ENCODE peak calls at places on chromosomes 1 and 21, in four cellular contexts. Q is AG04450, X is upper lobe of right lung, I is colonic mucosa. F is an unnamed sample.

GRCh38 chr1:207001492-207002245 is 30.9 kb downstream of the C1orf116 start:
- DNase-seq in Q (no peak), X (no peak), I (peak), F (no peak)

GRCh38 chr1:91015794-91016550 is 5.9 kb downstream of the ZNF644 start:
- DNase-seq in Q (no peak), X (no peak), I (no peak), F (no peak)

GRCh38 chr21:28256420-28256831 is 736.3 kb downstream of the LTN1 start:
- DNase-seq in Q (no peak), X (no peak), I (no peak), F (no peak)

GRCh38 chr1:33030575-33030974 is 6.1 kb downstream of the AK2 start:
- DNase-seq in Q (no peak), X (no peak), I (no peak), F (no peak)

GRCh38 chr1:240086726-240087125 is 5.0 kb upstream of the FMN2 start:
- DNase-seq in Q (no peak), X (no peak), I (no peak), F (no peak)

GRCh38 chr1:203081465-203082355 is 4.1 kb downstream of the MYOG start:
- DNase-seq in Q (no peak), X (no peak), I (no peak), F (peak)

GRCh38 chr1:218494449-218494852 is 149.3 kb downstream of the TGFB2 start:
- DNase-seq in Q (no peak), X (no peak), I (no peak), F (no peak)

GRCh38 chr1:230807551-230808267 is 60.5 kb downstream of the CAPN9 start:
- DNase-seq in Q (no peak), X (no peak), I (no peak), F (peak)

GRCh38 chr1:11906870-11907269 is 19.4 kb downstream of the KIAA2013 start:
- DNase-seq in Q (no peak), X (no peak), I (no peak), F (no peak)

GRCh38 chr1:206634365-206635079 is 814 bp upstream of the DYRK3 start:
- DNase-seq in Q (peak), X (peak), I (peak), F (peak)

GRCh38 chr21:45479691-45480675 is 62.3 kb downstream of the SLC19A1 start:
- DNase-seq in Q (no peak), X (no peak), I (no peak), F (no peak)

GRCh38 chr1:93171549-93172050 is 8.6 kb downstream of the TMED5 start:
- DNase-seq in Q (no peak), X (no peak), I (no peak), F (no peak)

GRCh38 chr1:22121421-22121911 is 21.4 kb downstream of the WNT4 start:
- DNase-seq in Q (no peak), X (no peak), I (no peak), F (no peak)

GRCh38 chr1:51518033-51518729 is 885 bp downstream of the EPS15 start:
- DNase-seq in Q (no peak), X (peak), I (peak), F (peak)

GRCh38 chr1:114479134-114479533 is 31.9 kb downstream of the TRIM33 start:
- DNase-seq in Q (no peak), X (no peak), I (no peak), F (no peak)

GRCh38 chr1:177255411-177255810 is 84.7 kb downstream of the BRINP2 start:
- DNase-seq in Q (no peak), X (no peak), I (no peak), F (no peak)

GRCh38 chr1:8510041-8510823 is 192.3 kb downstream of the SLC45A1 start:
- DNase-seq in Q (peak), X (no peak), I (no peak), F (no peak)

GRCh38 chr21:45432575-45433255 is 27.8 kb downstream of the COL18A1 start:
- DNase-seq in Q (no peak), X (no peak), I (no peak), F (no peak)

GRCh38 chr21:39103689-39104088 is 79.6 kb downstream of the PSMG1 start:
- DNase-seq in Q (no peak), X (no peak), I (no peak), F (peak)

GRCh38 chr1:9905010-9905409 is 5.1 kb downstream of the CTNNBIP1 start:
- DNase-seq in Q (no peak), X (no peak), I (no peak), F (no peak)

GRCh38 chr1:227273557-227273956 is 44.7 kb downstream of the CDC42BPA start:
- DNase-seq in Q (no peak), X (no peak), I (peak), F (no peak)

GRCh38 chr1:30822966-30823581 is 65.5 kb upstream of the LAPTM5 start:
- DNase-seq in Q (no peak), X (no peak), I (no peak), F (no peak)

GRCh38 chr1:209402697-209403096 is 180.8 kb upstream of the CAMK1G start:
- DNase-seq in Q (no peak), X (no peak), I (no peak), F (peak)

GRCh38 chr1:25150998-25151397 is 81.3 kb downstream of the SYF2 start:
- DNase-seq in Q (no peak), X (no peak), I (no peak), F (no peak)

GRCh38 chr1:207815913-207816312 is 64.1 kb downstream of the CD46 start:
- DNase-seq in Q (no peak), X (no peak), I (no peak), F (no peak)

GRCh38 chr1:104163912-104164476 is 414.3 kb downstream of the AMY1C start:
- DNase-seq in Q (no peak), X (no peak), I (no peak), F (no peak)
- TF ChIP-seq CTCF in Q (no peak), X (no peak), I (no peak), F (no peak)

DNA sequence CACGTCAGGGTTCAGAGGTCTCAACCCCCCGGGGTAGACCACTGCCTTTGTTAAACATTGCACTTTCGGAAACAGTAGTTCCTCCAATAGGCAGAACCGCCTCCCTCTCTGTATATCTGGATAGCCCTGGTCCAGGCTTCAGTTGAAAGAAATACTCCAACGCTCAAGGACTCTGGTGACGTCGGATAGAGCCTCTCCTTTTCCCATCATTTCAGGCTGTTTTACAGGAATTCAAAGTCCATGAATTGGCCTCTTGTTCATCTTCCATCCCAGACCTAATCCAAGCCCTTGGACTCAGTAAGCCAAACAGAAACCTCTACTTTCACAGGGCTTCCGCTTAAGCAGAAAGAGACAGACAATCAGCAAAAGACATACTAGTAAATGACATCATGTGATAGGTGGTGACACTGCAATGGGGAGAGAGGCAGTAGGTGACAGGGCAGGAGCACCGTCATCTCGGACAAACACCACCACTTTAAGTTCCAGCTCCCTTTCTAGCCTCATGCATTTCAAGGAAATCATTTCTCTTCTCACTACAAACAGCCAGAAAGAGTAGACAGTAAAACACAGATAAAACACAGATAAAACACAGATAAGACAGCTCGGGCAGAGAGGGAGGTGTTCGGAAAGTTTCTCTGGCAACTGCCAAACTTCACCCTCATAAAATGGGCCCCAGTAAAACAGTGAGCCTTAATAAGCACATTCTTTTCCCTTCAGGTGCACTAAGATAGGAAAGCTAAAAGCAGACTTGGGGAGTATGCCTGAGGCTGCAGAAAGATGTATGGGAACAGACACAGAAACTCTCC is 2.3 kb upstream of the PLA2G2A start:
- DNase-seq in Q (no peak), X (no peak), I (peak), F (no peak)
- H3K27ac ChIP-seq in Q (no peak), X (no peak), I (peak), F (no peak)

DNA sequence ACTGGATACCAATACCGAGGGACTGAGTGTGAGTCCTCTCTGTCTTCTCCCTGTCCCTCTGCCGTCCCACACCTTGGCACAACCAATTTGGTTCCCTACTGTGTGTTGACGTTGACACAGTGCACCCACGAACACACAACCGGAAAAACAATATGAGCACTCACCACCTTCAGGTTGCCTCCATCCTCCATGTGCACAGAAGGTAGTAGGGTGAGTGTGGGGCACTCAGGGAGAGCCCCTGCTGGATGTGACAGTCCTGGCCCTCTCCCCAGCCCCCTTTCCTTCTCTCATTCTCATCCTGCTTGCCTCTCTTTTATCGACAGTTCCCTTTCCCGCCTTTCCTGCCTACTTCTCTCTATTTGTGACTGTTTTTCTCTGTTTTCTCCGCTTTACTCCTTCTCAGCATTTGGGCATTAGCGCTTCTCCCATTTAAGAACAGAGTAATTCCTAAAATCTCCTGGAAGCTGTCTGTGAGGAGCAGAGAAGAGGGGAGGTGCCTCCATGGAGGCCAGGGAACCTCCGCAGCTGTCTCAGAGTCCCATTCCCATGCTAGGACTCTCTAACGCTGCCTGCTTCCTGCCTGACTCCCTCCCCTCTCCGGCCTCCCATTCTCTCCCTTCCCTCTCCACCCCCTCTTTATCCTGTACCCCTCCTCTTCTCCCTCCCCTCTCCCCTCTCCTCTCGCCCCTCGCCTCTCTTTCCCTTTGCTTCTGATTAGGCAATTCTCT is 16.4 kb downstream of the CADM3 start:
- DNase-seq in Q (no peak), X (no peak), I (no peak), F (no peak)
- H3K4me3 ChIP-seq in Q (no peak), X (peak), I (no peak), F (peak)

DNA sequence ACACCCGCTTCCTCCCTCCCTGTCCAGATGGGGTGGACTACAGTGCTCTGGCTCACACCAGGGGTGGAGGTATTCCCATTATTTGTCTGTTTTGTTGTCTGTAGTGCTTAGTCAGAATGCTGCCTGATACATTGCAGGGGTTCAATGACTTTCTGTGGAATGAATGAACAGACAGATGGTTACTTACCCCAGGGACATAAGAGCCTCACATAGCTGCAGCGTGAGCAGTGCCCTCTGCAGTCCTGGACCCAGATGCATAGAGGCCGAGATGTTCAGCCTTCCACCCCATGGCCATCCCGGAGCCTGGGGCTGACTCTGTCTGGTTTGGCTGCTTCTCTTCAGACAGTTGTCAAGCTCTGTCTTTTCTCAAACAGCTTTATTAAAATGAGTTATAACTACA is 13.1 kb upstream of the F3 start:
- DNase-seq in Q (no peak), X (no peak), I (no peak), F (no peak)
- TF ChIP-seq CTCF in Q (no peak), X (no peak), I (no peak), F (no peak)

GRCh38 chr1:36482724-36483388 is at the start of gene CSF3R:
- DNase-seq in Q (no peak), X (peak), I (no peak), F (no peak)
- H3K27ac ChIP-seq in Q (no peak), X (peak), I (no peak), F (no peak)

DNA sequence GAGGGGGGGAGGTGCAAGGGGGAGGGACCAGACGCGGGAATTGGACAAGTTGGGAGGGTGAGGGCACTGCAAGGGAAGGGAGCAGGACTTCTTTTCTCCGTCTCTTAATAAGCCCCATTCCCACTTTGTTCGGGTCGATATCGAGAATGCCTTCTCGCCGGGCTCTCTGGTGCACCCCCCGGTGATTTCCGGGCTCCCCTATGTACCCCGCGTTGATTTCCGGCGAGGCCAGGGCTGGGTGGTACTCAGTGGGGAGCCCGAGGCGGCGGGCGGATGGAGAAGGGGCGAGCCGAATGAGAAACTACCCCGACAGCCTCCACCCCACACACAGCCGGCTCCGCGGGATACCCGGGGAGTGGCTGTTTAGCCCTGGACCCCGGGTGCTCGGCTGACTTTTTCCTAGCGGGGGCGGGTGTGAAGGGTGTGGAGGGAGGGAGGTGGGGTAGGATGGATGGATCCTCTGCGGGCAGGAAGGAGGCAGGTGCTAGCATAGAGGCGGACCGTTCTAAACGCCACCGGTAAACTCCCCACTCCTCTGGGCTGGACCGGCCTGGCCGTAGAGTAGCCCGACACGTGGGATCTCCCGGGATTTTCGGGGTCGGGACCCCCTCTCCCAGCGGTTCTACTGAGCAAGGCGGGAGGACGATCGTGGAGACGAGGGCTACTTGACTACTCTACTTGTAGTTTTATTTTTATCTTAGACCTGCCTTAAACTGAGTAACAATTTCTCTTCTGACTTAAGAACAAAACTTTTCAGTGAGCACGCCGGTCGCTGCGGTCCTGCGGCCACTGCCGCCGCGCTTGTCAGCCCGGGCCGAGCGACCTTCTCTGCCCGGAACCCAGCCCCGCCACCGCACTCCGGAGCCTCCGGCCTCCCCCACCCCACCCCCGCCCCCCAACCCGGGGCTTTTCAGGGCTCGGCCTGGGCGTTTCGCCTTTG is 1.0 kb downstream of the RNF220 start:
- DNase-seq in Q (no peak), X (no peak), I (no peak), F (peak)
- H3K4me3 ChIP-seq in Q (peak), X (peak), I (peak), F (peak)

DNA sequence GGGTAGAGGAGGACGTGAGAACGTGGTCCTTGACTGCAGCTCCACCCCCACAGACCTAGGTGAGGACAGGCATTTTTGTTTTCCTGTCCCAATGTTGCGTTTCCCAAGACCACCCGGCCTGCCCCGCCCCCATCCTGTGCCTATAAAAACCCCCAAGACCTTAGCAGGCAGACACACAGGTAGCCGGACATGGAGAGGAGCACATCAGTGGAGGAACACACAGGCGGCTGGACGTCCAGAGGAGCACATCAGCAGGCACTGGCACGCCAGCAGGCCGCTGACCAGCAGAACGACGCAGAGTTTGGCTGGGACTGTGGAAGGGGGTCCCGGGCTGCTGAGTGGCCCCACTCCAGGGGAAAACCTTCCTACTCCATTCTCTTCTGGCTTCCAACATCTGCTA is 12.7 kb upstream of the HMGCL start:
- DNase-seq in Q (no peak), X (no peak), I (no peak), F (no peak)
- TF ChIP-seq CTCF in Q (no peak), X (no peak), I (no peak), F (no peak)

F was measured in coronary artery.